ENCODE peak calls at places on chromosomes 12 and 14, in four cellular contexts. One of them, this sample, is unnamed.

GRCh38 chr14:52313903-52314481 is at the start of gene PTGER2:
- DNase-seq in GM13977: peak; percentile 54
- DNase-seq in activated naive CD4-positive, alpha-beta T cell: peak; percentile 9
- DNase-seq in NCI-H460: peak; percentile 63
- DNase-seq in this sample: peak; percentile 65

GRCh38 chr14:25411933-25412757 is 362.2 kb upstream of the STXBP6 start:
- DNase-seq in GM13977: no peak
- DNase-seq in activated naive CD4-positive, alpha-beta T cell: no peak
- DNase-seq in NCI-H460: peak; percentile 34
- DNase-seq in this sample: no peak

GRCh38 chr12:113086249-113087164 is 30.0 kb downstream of the DTX1 start:
- DNase-seq in GM13977: no peak
- DNase-seq in activated naive CD4-positive, alpha-beta T cell: no peak
- DNase-seq in NCI-H460: no peak
- DNase-seq in this sample: no peak

GRCh38 chr14:20489093-20489994 is 16.0 kb upstream of the RNASE10 start:
- DNase-seq in GM13977: no peak
- DNase-seq in activated naive CD4-positive, alpha-beta T cell: no peak
- DNase-seq in NCI-H460: no peak
- DNase-seq in this sample: no peak

GRCh38 chr14:87111741-87112140 is 881.2 kb downstream of the GALC start:
- DNase-seq in GM13977: no peak
- DNase-seq in activated naive CD4-positive, alpha-beta T cell: no peak
- DNase-seq in NCI-H460: no peak
- DNase-seq in this sample: no peak

GRCh38 chr12:111387747-111388365 is 17.9 kb upstream of the SH2B3 start:
- DNase-seq in GM13977: no peak
- DNase-seq in activated naive CD4-positive, alpha-beta T cell: no peak
- DNase-seq in NCI-H460: no peak
- DNase-seq in this sample: no peak

GRCh38 chr12:82740129-82741000 is 53.7 kb downstream of the TMTC2 start:
- DNase-seq in GM13977: no peak
- DNase-seq in activated naive CD4-positive, alpha-beta T cell: no peak
- DNase-seq in NCI-H460: peak; percentile 72
- DNase-seq in this sample: no peak

GRCh38 chr12:112574896-112575558 is 156.3 kb downstream of the PTPN11 start:
- DNase-seq in GM13977: no peak
- DNase-seq in activated naive CD4-positive, alpha-beta T cell: no peak
- DNase-seq in NCI-H460: no peak
- DNase-seq in this sample: no peak

GRCh38 chr12:23421556-23421955 is 527.9 kb downstream of the SOX5 start:
- DNase-seq in GM13977: no peak
- DNase-seq in activated naive CD4-positive, alpha-beta T cell: no peak
- DNase-seq in NCI-H460: no peak
- DNase-seq in this sample: no peak

GRCh38 chr14:63273717-63274673 is 44.7 kb downstream of the GPHB5 start:
- DNase-seq in GM13977: no peak
- DNase-seq in activated naive CD4-positive, alpha-beta T cell: no peak
- DNase-seq in NCI-H460: no peak
- DNase-seq in this sample: no peak

GRCh38 chr12:6276247-6276887 is 34.1 kb upstream of the PLEKHG6 start:
- DNase-seq in GM13977: no peak
- DNase-seq in activated naive CD4-positive, alpha-beta T cell: no peak
- DNase-seq in NCI-H460: no peak
- DNase-seq in this sample: no peak

GRCh38 chr14:46840971-46841729 is 189.6 kb upstream of the RPL10L start:
- DNase-seq in GM13977: no peak
- DNase-seq in activated naive CD4-positive, alpha-beta T cell: no peak
- DNase-seq in NCI-H460: no peak
- DNase-seq in this sample: no peak